ENCODE peak calls at places on chromosomes 4 and X, in eight cellular contexts. H is Peyer's patch, K is body of pancreas, U is vagina, W is tibial nerve, N is suprapubic skin, A is transverse colon, Y is IMR-90. O is an unnamed sample.

GRCh38 chr4:55183926-55184599 is 58.7 kb upstream of the KDR start:
- DNase-seq in A (no peak), N (peak; percentile 76), Y (peak; percentile 97), K (no peak), W (peak; percentile 32), H (no peak), U (no peak), O (no peak)

GRCh38 chr4:179465131-179465797 is 2023.0 kb upstream of the AGA start:
- DNase-seq in A (no peak), H (no peak), K (no peak), N (no peak), W (no peak), Y (peak; percentile 34), U (no peak), O (no peak)

GRCh38 chrX:46582964-46583363 is 9.4 kb downstream of the CHST7 start:
- DNase-seq in Y (peak; percentile 92), N (no peak), U (no peak), K (no peak), A (no peak), H (no peak), W (peak; percentile 35), O (no peak)

GRCh38 chrX:43175428-43175827 is 397.5 kb upstream of the PPP1R2C start:
- DNase-seq in Y (no peak), K (no peak), W (no peak), A (no peak), N (no peak), H (no peak), U (no peak), O (no peak)

GRCh38 chr4:94595880-94596483 is 144.2 kb downstream of the PDLIM5 start:
- DNase-seq in W (no peak), K (no peak), N (no peak), Y (peak; percentile 74), A (no peak), U (no peak), H (no peak), O (no peak)

GRCh38 chr4:147683172-147683571 is 791 bp downstream of the PRMT9 start:
- DNase-seq in U (no peak), K (peak; percentile 25), A (peak; percentile 24), H (no peak), N (no peak), Y (peak; percentile 32), W (peak; percentile 23), O (no peak)

GRCh38 chrX:42269186-42269585 is 345.8 kb upstream of the CASK start:
- DNase-seq in A (no peak), W (no peak), K (no peak), U (no peak), H (no peak), Y (peak; percentile 0), N (no peak), O (no peak)

GRCh38 chr4:2691313-2691712 is 64.8 kb downstream of the TNIP2 start:
- DNase-seq in Y (no peak), W (no peak), A (no peak), H (no peak), U (no peak), K (no peak), N (no peak), O (no peak)

GRCh38 chrX:40078489-40079288 is 19.1 kb downstream of the BCOR start:
- DNase-seq in K (no peak), H (no peak), U (no peak), W (no peak), Y (no peak), N (no peak), A (no peak), O (no peak)

GRCh38 chr4:150236626-150237025 is 158.4 kb downstream of the DCLK2 start:
- DNase-seq in H (no peak), Y (peak; percentile 66), N (no peak), W (no peak), U (no peak), A (no peak), K (no peak), O (no peak)

GRCh38 chr4:126124817-126125216 is 810.1 kb downstream of the FAT4 start:
- DNase-seq in N (no peak), Y (no peak), W (no peak), K (no peak), H (no peak), A (no peak), U (no peak), O (no peak)

GRCh38 chr4:184448828-184449227 is 25.5 kb downstream of the IRF2 start:
- DNase-seq in U (no peak), W (peak; percentile 60), N (no peak), Y (peak; percentile 70), K (no peak), H (peak; percentile 65), A (peak; percentile 44), O (no peak)

GRCh38 chr4:152138451-152138850 is 377.6 kb upstream of the GATB start:
- DNase-seq in W (no peak), U (no peak), K (no peak), N (no peak), A (no peak), H (no peak), Y (no peak), O (no peak)

DNA sequence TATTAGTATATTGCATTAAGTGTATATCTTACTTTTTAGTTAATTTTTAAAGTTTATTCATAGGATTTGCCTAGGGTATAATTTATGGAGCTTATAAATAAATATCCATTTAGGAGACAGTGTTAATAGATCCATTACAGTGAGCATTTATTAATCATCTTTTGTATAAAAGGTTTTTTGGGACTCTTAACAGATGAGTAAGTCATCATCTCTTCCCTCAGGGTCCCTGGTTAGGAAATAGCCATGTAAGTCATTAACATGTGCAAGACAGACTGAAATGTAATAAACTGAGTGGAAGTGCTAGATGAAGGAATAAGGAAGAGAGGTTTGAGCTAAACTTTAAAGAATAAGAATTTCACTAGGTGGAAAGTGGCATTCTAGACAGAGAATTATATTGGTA is 69.2 kb downstream of the PAQR3 start:
- DNase-seq in Y (no peak), H (no peak), A (no peak), W (no peak), K (no peak), U (no peak), N (no peak), O (no peak)
- H3K36me3 ChIP-seq in Y (peaks cover 17% of the 10 kb centered on the region), H (no peaks in the 10 kb centered on the region), A (peaks cover 19% of the 10 kb centered on the region), W (peaks cover 4% of the 10 kb centered on the region), K (no peaks in the 10 kb centered on the region), U (no peaks in the 10 kb centered on the region), N (peaks cover 69% of the 10 kb centered on the region), O (peaks cover 52% of the 10 kb centered on the region)

DNA sequence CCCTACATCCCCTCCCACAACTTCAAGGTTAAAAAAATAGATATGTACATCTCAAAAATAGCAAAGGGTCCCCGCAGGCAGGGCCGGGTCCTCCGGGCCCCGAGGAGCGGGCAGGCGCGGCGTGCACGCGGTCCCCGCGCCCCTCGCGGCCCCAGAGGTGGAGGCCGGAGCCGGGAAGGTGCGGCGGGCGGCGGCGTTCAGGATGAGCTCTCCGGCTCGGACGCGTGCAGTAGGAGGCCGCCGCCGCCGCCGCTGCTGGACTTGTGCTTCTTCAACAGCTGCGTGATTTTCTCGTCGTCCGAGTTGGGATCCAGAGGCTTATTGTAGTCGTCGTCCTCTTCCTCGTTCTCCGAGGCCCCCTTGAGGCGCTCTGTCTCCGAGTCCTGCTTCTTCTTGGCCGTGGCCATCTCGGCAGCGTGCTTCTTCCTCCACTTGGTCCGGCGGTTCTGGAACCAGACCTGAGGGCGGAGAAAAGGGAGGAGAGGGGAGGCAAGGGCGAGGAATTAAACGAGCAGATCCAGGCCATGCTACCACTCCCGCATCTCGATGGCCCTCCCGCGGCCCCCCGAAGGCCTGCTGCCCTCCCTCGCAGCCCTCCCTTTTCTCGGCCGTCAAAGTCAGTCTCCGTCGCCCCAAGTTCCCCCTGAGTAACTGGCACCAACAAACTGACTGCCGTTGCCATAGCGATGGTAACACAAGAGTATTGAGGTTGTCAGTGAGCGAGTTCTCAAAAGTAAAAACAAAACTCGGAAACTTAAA is 5.8 kb downstream of the NKX6-1 start:
- DNase-seq in U (no peak), N (no peak), H (no peak), K (peak; percentile 28), Y (peak; percentile 10), A (peak; percentile 21), W (no peak), O (no peak)
- TF ChIP-seq CTCF in U (no peak), N (no peak), H (no peak), K (no peak), Y (no peak), A (no peak), W (no peak), O (no peak)

GRCh38 chr4:186840222-186840701 is 116.6 kb upstream of the FAT1 start:
- DNase-seq in U (no peak), W (peak; percentile 82), N (peak; percentile 72), K (no peak), H (peak; percentile 53), Y (peak; percentile 62), A (peak; percentile 30), O (no peak)
- TF ChIP-seq POLR2A in U (no peak), W (peak; percentile 63), N (no peak), K (no peak), H (no peak), Y (no peak), A (peak; percentile 18), O (no peak)

GRCh38 chr4:17492876-17493275 is 19.0 kb downstream of the QDPR start:
- DNase-seq in U (no peak), K (no peak), Y (no peak), W (no peak), N (no peak), H (no peak), A (no peak), O (no peak)
- H3K36me3 ChIP-seq in U (no peaks in the 10 kb centered on the region), K (no peaks in the 10 kb centered on the region), Y (peaks cover 28% of the 10 kb centered on the region), W (no peaks in the 10 kb centered on the region), N (peaks cover 31% of the 10 kb centered on the region), H (no peaks in the 10 kb centered on the region), A (peaks cover 13% of the 10 kb centered on the region), O (peaks cover 91% of the 10 kb centered on the region)

DNA sequence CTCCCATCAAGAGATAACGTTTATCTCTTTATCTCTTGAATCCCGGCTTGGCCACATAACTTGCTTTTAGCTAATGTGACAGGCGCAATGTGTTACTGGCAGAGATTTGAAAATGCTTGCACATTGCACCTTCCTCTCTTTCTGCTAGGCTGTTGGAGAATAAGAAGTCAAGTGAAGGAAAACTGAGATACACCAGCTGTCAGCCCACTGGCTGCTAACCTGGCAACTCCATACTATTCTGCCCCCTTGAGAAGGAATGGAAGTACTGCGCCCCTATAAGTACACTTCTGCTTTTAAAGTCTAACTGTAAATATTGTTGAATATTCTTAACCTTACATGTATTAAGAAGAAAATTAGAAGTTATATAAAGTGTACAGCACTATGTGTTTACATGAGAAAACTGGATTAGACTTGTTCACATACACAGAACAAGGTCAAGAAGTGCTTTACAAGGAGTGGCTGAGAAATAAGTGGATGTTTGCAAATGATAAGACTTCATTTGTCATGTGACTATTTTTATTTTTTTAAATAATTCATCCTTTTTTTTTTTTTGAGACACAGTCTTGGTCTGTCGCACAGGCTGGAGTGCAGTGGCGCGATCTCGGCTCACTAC is 424.5 kb upstream of the CTSO start:
- DNase-seq in Y (peak; percentile 71), A (no peak), H (no peak), K (no peak), W (no peak), N (no peak), U (no peak), O (no peak)
- TF ChIP-seq CTCF in Y (peak; percentile 69), A (peak; percentile 54), H (peak; percentile 14), K (peak; percentile 23), W (no peak), N (no peak), U (no peak), O (no peak)